ENCODE peak calls at places on chromosome 16, in five cellular contexts. N is HCT116, H is PC-3, F is MM.1S, B is neural progenitor cell. X is an unnamed sample.
A peak's percentile ranks its signal among the peaks of the same experiment; 100 is the strongest.

GRCh38 chr16:79895053-79895916 is 294.7 kb upstream of the MAF start:
- DNase-seq in B (no peak), N (no peak), F (no peak), H (no peak), X (no peak)

GRCh38 chr16:85348921-85349334 is 236.7 kb upstream of the CIBAR2 start:
- DNase-seq in F (no peak), N (no peak), H (no peak), B (no peak), X (no peak)

GRCh38 chr16:20041924-20042596 is 31.6 kb downstream of the GPR139 start:
- DNase-seq in N (no peak), B (no peak), F (no peak), H (no peak), X (no peak)

GRCh38 chr16:3467920-3468319 is 24.4 kb downstream of the NAA60 start:
- DNase-seq in H (peak; percentile 8), N (no peak), F (no peak), B (no peak), X (peak; percentile 43)

GRCh38 chr16:80924372-80924978 is 82.2 kb downstream of the CMC2 start:
- DNase-seq in F (no peak), B (peak; percentile 80), H (peak; percentile 51), N (peak; percentile 58), X (peak; percentile 55)

GRCh38 chr16:68382296-68382718 is 66.0 kb downstream of the SMPD3 start:
- DNase-seq in B (no peak), H (no peak), F (peak; percentile 54), N (no peak), X (no peak)

GRCh38 chr16:17529982-17530760 is 59.4 kb upstream of the XYLT1 start:
- DNase-seq in F (peak; percentile 94), H (no peak), B (no peak), N (no peak), X (no peak)

GRCh38 chr16:17312100-17312732 is 158.5 kb downstream of the XYLT1 start:
- DNase-seq in N (peak; percentile 73), H (no peak), F (no peak), B (no peak), X (no peak)

GRCh38 chr16:83102336-83102735 is 475.6 kb downstream of the CDH13 start:
- DNase-seq in B (no peak), F (no peak), H (no peak), N (no peak), X (no peak)

GRCh38 chr16:47643610-47644009 is 182.5 kb downstream of the PHKB start:
- DNase-seq in H (no peak), B (no peak), N (no peak), F (no peak), X (peak; percentile 5)

GRCh38 chr16:20971420-20971819 is 70.8 kb downstream of the LYRM1 start:
- DNase-seq in F (no peak), B (no peak), H (peak; percentile 26), N (no peak), X (peak; percentile 2)

GRCh38 chr16:21264226-21265036 is 13.7 kb downstream of the CRYM start:
- DNase-seq in B (peak; percentile 34), H (no peak), N (no peak), F (no peak), X (peak; percentile 62)

GRCh38 chr16:31179747-31180458 is at the start of gene FUS:
- DNase-seq in B (peak; percentile 98), H (peak; percentile 78), N (peak; percentile 76), F (peak; percentile 94), X (peak; percentile 88)

GRCh38 chr16:62678796-62679195 is 642.6 kb upstream of the CDH8 start:
- DNase-seq in F (no peak), N (no peak), H (no peak), B (no peak), X (no peak)

GRCh38 chr16:69833357-69833781 is 71.2 kb downstream of the WWP2 start:
- DNase-seq in H (no peak), B (no peak), F (no peak), N (no peak), X (peak; percentile 18)

GRCh38 chr16:81148277-81148676 is 52.1 kb upstream of the GCSH start:
- DNase-seq in N (no peak), B (peak; percentile 38), F (no peak), H (no peak), X (no peak)

GRCh38 chr16:19135896-19136438 is 22.2 kb downstream of the ITPRIPL2 start:
- DNase-seq in H (peak; percentile 81), N (no peak), B (no peak), F (no peak), X (peak; percentile 34)

GRCh38 chr16:65773319-65773874 is 593.1 kb upstream of the CDH5 start:
- DNase-seq in B (no peak), F (peak; percentile 49), N (no peak), H (no peak), X (no peak)

GRCh38 chr16:66508261-66508913 is 41.5 kb downstream of the TK2 start:
- DNase-seq in N (no peak), H (peak; percentile 95), B (no peak), F (no peak), X (peak; percentile 45)

DNA sequence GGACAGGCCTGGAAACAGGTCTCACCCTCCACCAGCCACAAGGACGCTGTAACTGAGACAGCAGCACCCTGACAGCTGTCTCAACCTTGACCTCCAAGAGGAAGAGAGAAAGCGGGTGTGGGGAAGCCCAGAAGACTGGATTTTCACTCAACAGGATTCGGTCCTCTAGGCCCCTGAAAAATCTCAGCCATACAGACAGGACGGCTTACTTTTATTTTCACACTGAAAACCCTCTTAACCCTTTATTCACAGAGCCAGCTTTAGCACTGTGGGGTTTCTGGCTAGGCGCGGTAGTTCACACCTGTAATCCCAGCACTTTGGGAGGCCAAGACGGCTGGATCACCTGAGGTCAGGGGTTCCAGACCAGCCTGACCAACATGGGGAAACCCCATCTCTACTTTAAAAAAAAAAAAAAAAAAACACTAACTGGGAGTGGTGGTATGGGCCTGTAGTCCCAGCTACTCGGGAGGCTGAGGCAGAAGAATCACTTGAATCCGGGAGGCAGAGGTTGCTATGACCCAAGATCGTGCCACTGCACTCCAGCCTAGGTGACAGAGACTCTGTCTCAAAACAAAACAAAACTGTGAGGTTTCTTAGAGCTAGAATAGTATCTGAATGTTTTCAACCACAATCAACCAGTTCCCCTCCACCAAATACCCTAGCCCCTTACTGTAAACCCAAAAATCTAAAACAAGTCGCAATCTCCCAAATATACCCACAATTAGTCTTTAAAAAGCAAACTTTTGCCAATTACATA is 5.3 kb downstream of the ANKRD11 start:
- DNase-seq in B (no peak), F (peak; percentile 46), H (no peak), N (no peak), X (no peak)
- H3K27ac ChIP-seq in B (peak overlapping the region; percentile 4), F (peak overlapping the region; percentile 24), H (no peak overlapping the region), N (no peak overlapping the region), X (peak overlapping the region; percentile 0)

GRCh38 chr16:53430363-53430762 is 3.9 kb upstream of the RBL2 start:
- DNase-seq in B (no peak), F (no peak), H (peak; percentile 19), N (no peak), X (no peak)

GRCh38 chr16:53435066-53435688 is 906 bp downstream of the RBL2 start:
- DNase-seq in H (peak; percentile 73), F (peak; percentile 87), B (peak; percentile 73), N (peak; percentile 81), X (peak; percentile 94)

GRCh38 chr16:53434436-53435065 is at the start of gene RBL2:
- DNase-seq in F (peak; percentile 84), H (peak; percentile 33), B (peak; percentile 87), N (no peak), X (peak; percentile 92)

GRCh38 chr16:53433930-53434435 is 288 bp upstream of the RBL2 start:
- DNase-seq in N (peak; percentile 58), H (peak; percentile 68), F (no peak), B (no peak), X (no peak)

GRCh38 chr16:53433509-53433908 is 762 bp upstream of the RBL2 start:
- DNase-seq in F (no peak), N (no peak), H (peak; percentile 39), B (peak; percentile 6), X (no peak)
- TF ChIP-seq EZH2phosphoT487 in F (no peak), N (no peak), H (no peak), B (no peak), X (no peak)

DNA sequence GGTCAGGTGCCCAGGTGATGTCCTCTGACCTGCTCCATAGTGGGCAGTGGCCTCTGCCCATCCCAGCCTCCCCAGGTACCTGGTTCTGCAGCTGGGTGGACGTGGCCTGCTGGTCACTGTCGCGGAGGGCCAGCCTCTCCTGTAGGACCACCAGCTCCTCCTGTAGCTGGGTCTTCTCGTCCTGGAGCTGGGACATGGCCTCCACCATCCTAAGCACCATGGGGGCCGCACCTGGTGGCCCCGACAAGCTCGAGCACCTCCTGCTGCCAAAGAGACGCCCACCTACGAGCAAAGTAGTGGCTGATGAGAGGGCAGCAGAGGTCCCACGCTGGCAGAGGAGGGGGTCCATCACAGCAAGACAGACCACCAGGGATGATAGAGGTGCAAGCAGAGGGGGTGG is 16.9 kb downstream of the KIFC3 start:
- DNase-seq in B (no peak), H (no peak), F (no peak), N (no peak), X (no peak)
- H3K27ac ChIP-seq in B (no peak overlapping the region), H (no peak overlapping the region), F (no peak overlapping the region), N (no peak overlapping the region), X (no peak overlapping the region)

GRCh38 chr16:54425068-54425467 is 138.5 kb upstream of the IRX3 start:
- DNase-seq in H (no peak), N (no peak), F (no peak), B (no peak), X (no peak)

GRCh38 chr16:54422569-54422978 is 136.0 kb upstream of the IRX3 start:
- DNase-seq in B (no peak), H (no peak), F (no peak), N (no peak), X (peak; percentile 15)

GRCh38 chr16:54422159-54422558 is 135.6 kb upstream of the IRX3 start:
- DNase-seq in H (no peak), F (no peak), B (no peak), N (no peak), X (no peak)

GRCh38 chr16:54425681-54426549 is 139.3 kb upstream of the IRX3 start:
- DNase-seq in H (no peak), B (no peak), F (no peak), N (no peak), X (no peak)

DNA sequence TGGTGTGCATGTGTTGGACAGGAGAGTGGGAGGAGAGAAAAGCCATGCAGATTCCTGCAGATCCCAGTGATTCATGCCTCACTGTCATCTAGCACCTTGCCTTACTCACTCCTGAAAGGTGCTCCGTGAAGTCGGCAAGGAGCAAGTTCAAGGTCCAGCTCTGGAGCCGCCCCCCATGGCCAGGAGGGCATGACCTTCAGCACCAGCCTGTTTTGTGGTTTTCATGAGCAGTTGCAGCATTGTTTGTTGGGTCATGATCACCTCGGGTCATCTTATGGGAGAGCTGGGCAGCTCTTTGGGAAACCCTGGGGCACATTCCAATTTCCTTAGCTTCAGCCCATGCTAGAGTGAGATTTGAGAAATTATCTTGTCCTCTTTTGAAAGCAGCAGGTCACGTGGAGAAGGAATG is 137.5 kb upstream of the IRX3 start:
- DNase-seq in H (no peak), F (no peak), N (no peak), B (no peak), X (peak; percentile 27)
- TF ChIP-seq EZH2phosphoT487 in H (no peak), F (no peak), N (no peak), B (no peak), X (no peak)

GRCh38 chr16:73161977-73162376 is 114.0 kb upstream of the ZFHX3 start:
- DNase-seq in B (no peak), N (no peak), H (no peak), F (no peak), X (no peak)
- H3K27ac ChIP-seq in B (no peak overlapping the region), N (no peak overlapping the region), H (no peak overlapping the region), F (no peak overlapping the region), X (no peak overlapping the region)

GRCh38 chr16:1946495-1947368 is 3.7 kb upstream of the MSRB1 start:
- DNase-seq in F (no peak), H (no peak), B (no peak), N (no peak), X (no peak)
- TF ChIP-seq EZH2phosphoT487 in F (no peak), H (no peak), B (no peak), N (no peak), X (no peak)

X was measured in GM23248.